ENCODE peak calls at places on chromosomes 5 and 9, in five cellular contexts. B, W, L, C and R are unnamed samples.

GRCh38 chr9:116737137-116737546 is 50.0 kb downstream of the TRIM32 start:
- DNase-seq in L (peak; percentile 21), C (peak; percentile 70), B (peak; percentile 98), W (peak; percentile 92), R (peak; percentile 6)

GRCh38 chr5:32170303-32171170 is 3.6 kb downstream of the GOLPH3 start:
- DNase-seq in C (no peak), B (no peak), L (no peak), W (no peak), R (no peak)

GRCh38 chr9:78235296-78235770 is 542 bp upstream of the CEP78 start:
- DNase-seq in L (no peak), B (no peak), W (peak; percentile 23), C (no peak), R (no peak)

GRCh38 chr5:92222449-92222848 is 839.3 kb upstream of the ARRDC3 start:
- DNase-seq in B (no peak), W (no peak), L (no peak), C (no peak), R (no peak)

GRCh38 chr5:14870347-14871083 is 1.1 kb downstream of the ANKH start:
- DNase-seq in W (no peak), C (peak; percentile 69), L (peak; percentile 19), B (no peak), R (no peak)

GRCh38 chr5:102341918-102342317 is 45.8 kb upstream of the SLCO4C1 start:
- DNase-seq in W (no peak), L (no peak), C (no peak), B (no peak), R (no peak)

GRCh38 chr5:134435525-134435924 is 23.8 kb upstream of the CDKN2AIPNL start:
- DNase-seq in B (no peak), C (no peak), L (no peak), W (no peak), R (no peak)

GRCh38 chr9:33202552-33203300 is 35.6 kb upstream of the B4GALT1 start:
- DNase-seq in W (no peak), C (peak; percentile 77), L (peak; percentile 39), B (no peak), R (no peak)

GRCh38 chr5:113552620-113553019 is 39.1 kb downstream of the YTHDC2 start:
- DNase-seq in L (no peak), C (no peak), W (no peak), B (no peak), R (no peak)

GRCh38 chr5:89988129-89988528 is 421.4 kb downstream of the CETN3 start:
- DNase-seq in W (no peak), C (no peak), B (no peak), L (no peak), R (no peak)
- H3K4me3 ChIP-seq in W (no peak overlapping the region), C (no peak overlapping the region), B (no peak overlapping the region), L (no peak overlapping the region), R (no peak overlapping the region)

GRCh38 chr9:129174102-129174723 is 3.8 kb downstream of the IER5L start:
- DNase-seq in L (peak; percentile 95), B (peak; percentile 93), C (peak; percentile 93), W (peak; percentile 89), R (peak; percentile 30)
- TF ChIP-seq POLR2A in L (peak; percentile 74), B (no peak), C (peak; percentile 13), W (no peak), R (peak; percentile 32)

DNA sequence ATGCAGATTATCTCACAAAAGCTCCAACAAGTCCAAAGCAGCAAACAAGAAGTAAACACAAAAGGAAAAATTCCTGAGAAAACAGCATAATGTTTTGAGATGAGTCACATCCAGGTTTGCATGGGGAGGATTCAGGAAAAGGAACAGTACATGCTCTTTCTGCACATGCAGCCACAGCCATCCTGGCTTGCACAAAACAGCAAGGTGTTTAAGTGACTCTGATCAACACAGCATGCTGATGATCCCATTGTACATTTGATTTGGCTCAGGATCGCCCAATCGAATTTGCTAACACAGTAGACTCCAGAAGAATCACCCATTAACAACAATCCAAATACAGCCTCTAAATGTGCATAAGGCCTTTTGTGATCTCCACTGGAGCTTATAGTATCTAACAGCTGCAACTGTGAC is 143.0 kb downstream of the ELAVL2 start:
- DNase-seq in L (no peak), B (no peak), W (no peak), C (no peak), R (no peak)
- TF ChIP-seq CTCF in L (no peak), B (no peak), W (no peak), C (no peak), R (no peak)

DNA sequence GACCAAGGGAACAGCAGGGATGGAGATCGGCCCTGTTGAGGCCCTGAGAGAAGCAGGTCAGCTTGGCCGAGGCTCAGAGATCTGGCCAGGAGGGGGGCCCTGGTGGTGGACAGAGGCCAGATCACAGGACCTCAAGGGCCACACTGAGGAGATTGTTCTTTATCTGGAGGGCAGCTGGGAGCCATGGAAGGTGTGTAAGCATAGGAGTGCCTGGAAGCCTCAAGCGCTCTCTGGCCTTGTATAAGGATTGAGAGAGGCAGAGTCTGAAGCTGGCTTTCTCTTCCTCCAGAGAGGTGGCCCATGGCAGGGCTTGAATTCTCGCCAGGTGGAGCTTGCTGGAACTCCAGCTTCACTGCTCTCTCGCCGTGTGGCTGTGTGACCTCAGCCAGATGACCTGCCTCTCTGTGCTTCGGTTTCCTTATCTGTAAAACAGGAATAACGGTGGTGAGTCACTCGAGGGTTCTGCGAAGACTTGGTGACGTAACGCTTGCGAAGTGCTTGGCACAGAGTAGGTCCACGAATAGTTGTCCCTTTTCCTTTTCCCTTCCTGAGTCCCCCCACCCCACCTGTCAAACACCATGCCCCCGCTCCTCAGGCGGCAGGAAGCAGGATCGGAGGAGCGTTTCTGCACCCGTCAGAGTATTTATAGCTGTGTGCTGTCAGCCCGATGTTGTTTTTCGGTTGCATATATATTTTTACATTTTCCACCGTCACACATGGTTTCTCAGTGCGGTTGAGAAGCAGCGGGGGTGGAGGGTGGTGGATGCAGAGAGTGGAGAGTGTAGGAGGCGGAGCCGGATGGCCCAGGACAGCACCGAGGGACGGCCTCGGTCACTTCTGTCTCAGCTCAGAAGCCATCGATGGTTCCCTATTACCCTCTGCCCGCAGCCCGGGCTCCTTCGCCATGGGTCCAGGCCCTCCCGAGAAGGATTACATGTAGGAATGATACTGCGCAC is 17.0 kb upstream of the CRB2 start:
- DNase-seq in L (no peak), W (no peak), B (no peak), C (peak; percentile 68), R (no peak)
- H3K4me3 ChIP-seq in L (no peak overlapping the region), W (no peak overlapping the region), B (no peak overlapping the region), C (peak overlapping the region; percentile 1), R (peak overlapping the region; percentile 41)

GRCh38 chr5:141683596-141684161 is 1.6 kb upstream of the ARAP3 start:
- DNase-seq in C (no peak), B (no peak), W (no peak), L (no peak), R (no peak)

GRCh38 chr5:141680751-141681201 is 1.3 kb downstream of the ARAP3 start:
- DNase-seq in B (peak; percentile 77), L (peak; percentile 51), W (no peak), C (peak; percentile 19), R (no peak)

GRCh38 chr5:141681295-141681694 is 735 bp downstream of the ARAP3 start:
- DNase-seq in C (no peak), L (no peak), W (no peak), B (no peak), R (no peak)

GRCh38 chr5:141680178-141680577 is 1.9 kb downstream of the ARAP3 start:
- DNase-seq in W (no peak), C (no peak), B (no peak), L (no peak), R (no peak)

DNA sequence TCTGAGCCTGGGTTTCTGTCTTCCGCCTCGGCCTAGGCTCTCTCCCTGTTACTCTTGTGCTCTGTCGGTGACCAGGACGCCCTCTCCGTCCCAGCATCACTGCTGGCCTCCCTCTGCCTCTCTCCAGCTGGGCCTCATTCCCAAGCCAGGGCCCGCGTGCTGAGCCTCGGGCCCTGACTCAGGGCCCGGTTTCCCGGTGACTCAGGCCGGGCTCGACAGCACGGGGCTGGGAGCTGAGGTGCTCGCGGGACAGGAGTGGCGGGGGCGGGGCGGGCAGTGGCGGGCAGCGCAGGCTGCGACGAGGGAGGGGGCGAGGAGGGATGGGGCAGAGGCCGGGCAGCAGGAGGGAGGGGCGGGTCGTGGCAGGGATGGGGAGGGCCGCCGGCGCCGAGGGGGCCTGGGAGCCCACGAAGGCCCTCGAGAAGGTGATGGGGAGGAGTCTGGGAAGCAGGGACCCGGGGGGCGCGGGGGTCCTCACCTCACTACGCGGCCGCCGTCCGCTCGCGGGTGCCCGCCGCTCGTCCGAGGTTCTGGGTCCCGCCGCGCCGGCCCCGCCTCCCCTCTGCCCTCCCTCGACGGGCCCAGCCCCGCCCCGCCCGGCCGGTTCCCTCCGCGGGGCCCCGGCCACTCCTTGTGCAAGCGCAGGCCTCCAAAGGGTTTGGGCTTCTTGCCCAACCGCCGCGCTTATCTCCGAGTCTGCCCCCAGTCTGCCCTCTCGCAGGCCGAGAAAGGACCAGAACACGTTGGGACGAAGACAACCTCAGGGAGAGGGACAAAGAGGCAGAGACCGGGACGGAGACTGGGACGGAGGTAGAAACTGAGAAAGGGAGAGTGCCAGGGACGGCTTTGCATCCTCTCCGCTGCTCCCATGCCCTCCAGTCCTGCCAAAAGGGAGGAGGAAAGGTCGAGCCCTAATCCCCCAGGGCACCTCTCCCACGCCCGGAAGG is at the start of gene ARAP3:
- DNase-seq in B (peak; percentile 88), C (peak; percentile 86), L (peak; percentile 83), W (peak; percentile 69), R (no peak)
- TF ChIP-seq POLR2A in B (no peak), C (peak; percentile 13), L (no peak), W (peak; percentile 40), R (no peak)

DNA sequence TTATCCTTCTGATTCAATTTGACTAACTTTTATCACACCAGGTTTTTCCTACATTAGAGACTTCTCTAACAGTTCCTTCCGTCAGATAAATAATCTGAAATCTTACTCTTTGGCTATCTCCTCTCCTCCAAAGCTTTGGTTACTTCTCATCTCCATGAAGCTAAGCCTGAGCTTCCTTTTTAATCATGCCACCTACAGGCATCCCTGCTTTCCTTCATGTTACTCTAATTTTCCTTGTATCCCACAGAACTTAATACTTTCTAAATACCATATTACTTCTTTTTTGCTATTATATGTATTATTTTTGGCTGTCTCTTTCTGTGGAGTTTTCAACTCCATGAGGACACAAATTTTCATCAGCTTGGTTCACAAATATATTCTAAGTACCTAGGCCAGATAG is 49.7 kb downstream of the C9 start:
- DNase-seq in L (no peak), C (no peak), W (no peak), B (no peak), R (no peak)
- TF ChIP-seq CTCF in L (no peak), C (no peak), W (no peak), B (no peak), R (no peak)